ENCODE peak calls at places on chromosomes 5 and 9, in eight cellular contexts. D is activated effector memory CD4-positive, alpha-beta T cell treated with Interleukin-2 at 50 U/mL for 16 hours; F is stimulated activated CD4-positive, alpha-beta T cell treated with anti-CD3 and anti-CD28 coated beads, Interleukin-15, amount 100 ng/mL, for 24 hours; Y is AG10803; Z is GM18507; Q is GM12865; G is AG20443; I is hepatic stellate cell. R is an unnamed sample.
A peak's percentile ranks its signal among the peaks of the same experiment; 100 is the strongest.

GRCh38 chr9:120438111-120438510 is 141.9 kb downstream of the CDK5RAP2 start:
- DNase-seq in D (no peak), F (no peak), Y (peak; percentile 7), Z (no peak), Q (no peak), G (no peak), I (no peak), R (peak; percentile 20)

GRCh38 chr9:100375677-100376076 is 22.9 kb upstream of the TEX10 start:
- DNase-seq in D (no peak), F (no peak), Y (no peak), Z (no peak), Q (no peak), G (no peak), I (no peak), R (no peak)

GRCh38 chr5:1061916-1062315 is 49.9 kb downstream of the SLC12A7 start:
- DNase-seq in D (no peak), F (no peak), Y (no peak), Z (no peak), Q (no peak), G (no peak), I (no peak), R (no peak)

GRCh38 chr9:103355000-103355399 is 359.9 kb downstream of the CYLC2 start:
- DNase-seq in D (no peak), F (no peak), Y (no peak), Z (no peak), Q (no peak), G (no peak), I (no peak), R (no peak)

GRCh38 chr9:127862075-127863011 is 7.9 kb upstream of the ENG start:
- DNase-seq in D (peak; percentile 58), F (no peak), Y (no peak), Z (peak; percentile 42), Q (peak; percentile 60), G (no peak), I (no peak), R (peak; percentile 84)

GRCh38 chr5:83095973-83096539 is 18.7 kb downstream of the XRCC4 start:
- DNase-seq in D (no peak), F (no peak), Y (peak; percentile 73), Z (no peak), Q (no peak), G (peak; percentile 87), I (peak; percentile 58), R (peak; percentile 1)

GRCh38 chr5:170312666-170313065 is 15.1 kb upstream of the LCP2 start:
- DNase-seq in D (no peak), F (peak; percentile 80), Y (peak; percentile 17), Z (no peak), Q (peak; percentile 64), G (no peak), I (no peak), R (peak; percentile 96)

GRCh38 chr5:81313686-81314085 is 12.3 kb downstream of the ZCCHC9 start:
- DNase-seq in D (no peak), F (no peak), Y (peak; percentile 6), Z (no peak), Q (no peak), G (no peak), I (no peak), R (no peak)

GRCh38 chr5:9892696-9893095 is 262.5 kb upstream of the TAS2R1 start:
- DNase-seq in D (no peak), F (no peak), Y (no peak), Z (no peak), Q (no peak), G (no peak), I (peak; percentile 16), R (no peak)

GRCh38 chr9:126880947-126881332 is 20.5 kb downstream of the ZBTB34 start:
- DNase-seq in D (no peak), F (no peak), Y (no peak), Z (no peak), Q (no peak), G (no peak), I (no peak), R (no peak)

GRCh38 chr9:6186691-6187090 is 28.9 kb upstream of the IL33 start:
- DNase-seq in D (no peak), F (no peak), Y (no peak), Z (no peak), Q (peak; percentile 32), G (no peak), I (no peak), R (no peak)

GRCh38 chr5:64518784-64519183 is 13.0 kb downstream of the RGS7BP start:
- DNase-seq in D (no peak), F (no peak), Y (no peak), Z (no peak), Q (peak; percentile 44), G (no peak), I (no peak), R (peak; percentile 47)

GRCh38 chr9:136021891-136022681 is 60.9 kb upstream of the UBAC1 start:
- DNase-seq in D (no peak), F (no peak), Y (no peak), Z (no peak), Q (no peak), G (no peak), I (no peak), R (no peak)